ENCODE peak calls at places on chromosomes 6 and 20, in nine cellular contexts. V, I, K, D, Z, P, G, N and Q are unnamed samples.
A peak's percentile ranks its signal among the peaks of the same experiment; 100 is the strongest.

GRCh38 chr20:36538026-36538764 is 3.1 kb upstream of the MYL9 start:
- DNase-seq in V (no peak), I (no peak), K (no peak), D (peak; percentile 45), Z (no peak), P (peak; percentile 80), G (no peak), N (no peak), Q (no peak)

GRCh38 chr6:133101790-133102189 is 139.4 kb upstream of the EYA4 start:
- DNase-seq in V (no peak), I (no peak), K (no peak), D (no peak), Z (peak; percentile 10), P (no peak), G (no peak), N (no peak), Q (no peak)

GRCh38 chr20:57627972-57628650 is 7.9 kb upstream of the ZBP1 start:
- DNase-seq in V (peak; percentile 54), I (no peak), K (no peak), D (peak; percentile 19), Z (no peak), P (peak; percentile 80), G (peak; percentile 72), N (no peak), Q (no peak)

GRCh38 chr6:168841609-168842278 is 400.8 kb downstream of the SMOC2 start:
- DNase-seq in V (no peak), I (no peak), K (no peak), D (no peak), Z (no peak), P (no peak), G (no peak), N (no peak), Q (no peak)

GRCh38 chr6:73487473-73487872 is 25.9 kb downstream of the MTO1 start:
- DNase-seq in V (no peak), I (no peak), K (no peak), D (no peak), Z (no peak), P (no peak), G (no peak), N (no peak), Q (no peak)

GRCh38 chr20:51059862-51060261 is 37.0 kb upstream of the KCNG1 start:
- DNase-seq in V (no peak), I (no peak), K (no peak), D (peak; percentile 45), Z (peak; percentile 7), P (no peak), G (peak; percentile 20), N (no peak), Q (no peak)

GRCh38 chr20:7302256-7302655 is 534.8 kb downstream of the BMP2 start:
- DNase-seq in V (no peak), I (no peak), K (no peak), D (no peak), Z (peak; percentile 57), P (no peak), G (no peak), N (no peak), Q (no peak)

GRCh38 chr6:44037847-44038542 is 89.3 kb downstream of the MRPL14 start:
- DNase-seq in V (no peak), I (no peak), K (no peak), D (no peak), Z (no peak), P (no peak), G (no peak), N (no peak), Q (peak; percentile 30)

GRCh38 chr6:43953794-43954310 is 173.4 kb downstream of the MRPL14 start:
- DNase-seq in V (no peak), I (no peak), K (no peak), D (no peak), Z (no peak), P (peak; percentile 29), G (no peak), N (no peak), Q (peak; percentile 43)

GRCh38 chr20:38393259-38393658 is 41.9 kb downstream of the SNHG17 start:
- DNase-seq in V (no peak), I (no peak), K (no peak), D (no peak), Z (no peak), P (no peak), G (no peak), N (no peak), Q (no peak)

GRCh38 chr6:134178230-134179044 is 126.0 kb upstream of the SLC2A12 start:
- DNase-seq in V (peak; percentile 84), I (peak; percentile 67), K (peak; percentile 62), D (peak; percentile 97), Z (peak; percentile 93), P (peak; percentile 96), G (peak; percentile 88), N (peak; percentile 79), Q (peak; percentile 88)

GRCh38 chr20:47188540-47188939 is 168.0 kb downstream of the ZMYND8 start:
- DNase-seq in V (no peak), I (no peak), K (no peak), D (no peak), Z (no peak), P (no peak), G (no peak), N (no peak), Q (no peak)

GRCh38 chr6:107618672-107619071 is 128.8 kb downstream of the SOBP start:
- DNase-seq in V (no peak), I (no peak), K (peak; percentile 6), D (no peak), Z (no peak), P (no peak), G (peak; percentile 71), N (no peak), Q (no peak)

GRCh38 chr6:18507561-18507960 is 120.4 kb downstream of the RNF144B start:
- DNase-seq in V (no peak), I (no peak), K (no peak), D (no peak), Z (no peak), P (no peak), G (no peak), N (no peak), Q (no peak)

GRCh38 chr20:11153819-11154218 is 480.0 kb upstream of the JAG1 start:
- DNase-seq in V (no peak), I (no peak), K (no peak), D (peak; percentile 64), Z (no peak), P (no peak), G (no peak), N (no peak), Q (no peak)